ENCODE peak calls at places on chromosomes 5 and 9, in seven cellular contexts. V, K, O, Y, F, L and W are unnamed samples.

GRCh38 chr5:1322036-1322903 is 22.6 kb downstream of the CLPTM1L start:
- DNase-seq in V (no peak), K (no peak), O (peak; percentile 89), Y (no peak), F (no peak), L (no peak), W (no peak)

GRCh38 chr5:143657814-143658395 is 154.1 kb upstream of the HMHB1 start:
- DNase-seq in V (no peak), K (no peak), O (no peak), Y (no peak), F (no peak), L (no peak), W (no peak)

GRCh38 chr5:13708906-13709305 is 235.6 kb downstream of the DNAH5 start:
- DNase-seq in V (no peak), K (no peak), O (no peak), Y (peak; percentile 11), F (no peak), L (no peak), W (no peak)

GRCh38 chr5:175309218-175309617 is 134.8 kb downstream of the DRD1 start:
- DNase-seq in V (no peak), K (no peak), O (no peak), Y (no peak), F (no peak), L (no peak), W (no peak)

GRCh38 chr9:107890921-107891465 is 401.4 kb upstream of the KLF4 start:
- DNase-seq in V (no peak), K (peak; percentile 22), O (no peak), Y (peak; percentile 56), F (no peak), L (no peak), W (no peak)

GRCh38 chr5:130110333-130110732 is 206.1 kb downstream of the CHSY3 start:
- DNase-seq in V (no peak), K (no peak), O (no peak), Y (no peak), F (no peak), L (no peak), W (no peak)

GRCh38 chr9:28005779-28006178 is 432.5 kb upstream of the C9orf72 start:
- DNase-seq in V (no peak), K (no peak), O (no peak), Y (no peak), F (peak; percentile 61), L (no peak), W (no peak)

GRCh38 chr9:84447305-84447704 is 106.7 kb upstream of the SLC28A3 start:
- DNase-seq in V (no peak), K (no peak), O (no peak), Y (no peak), F (no peak), L (no peak), W (no peak)

GRCh38 chr5:100165309-100165708 is 369.9 kb upstream of the FAM174A start:
- DNase-seq in V (no peak), K (no peak), O (no peak), Y (no peak), F (no peak), L (no peak), W (no peak)

GRCh38 chr9:76699966-76700365 is 64.3 kb upstream of the PCA3 start:
- DNase-seq in V (no peak), K (peak; percentile 86), O (no peak), Y (peak; percentile 77), F (no peak), L (no peak), W (no peak)

GRCh38 chr9:107336718-107337360 is 53.8 kb downstream of the RAD23B start:
- DNase-seq in V (no peak), K (peak; percentile 68), O (no peak), Y (peak; percentile 56), F (no peak), L (peak; percentile 60), W (no peak)

GRCh38 chr5:132655821-132656773 is 1.9 kb upstream of the IL13 start:
- DNase-seq in V (peak; percentile 30), K (no peak), O (no peak), Y (no peak), F (peak; percentile 84), L (peak; percentile 30), W (no peak)

GRCh38 chr9:93675336-93676150 is 99.2 kb downstream of the PHF2 start:
- DNase-seq in V (no peak), K (no peak), O (peak; percentile 81), Y (no peak), F (peak; percentile 18), L (no peak), W (no peak)

GRCh38 chr9:91259162-91259561 is 102.6 kb downstream of the AUH start:
- DNase-seq in V (no peak), K (no peak), O (no peak), Y (no peak), F (no peak), L (no peak), W (no peak)